ENCODE peak calls at places on chromosomes 7 and 10, in eight cellular contexts. One of them, this sample, is unnamed.
A peak's percentile ranks its signal among the peaks of the same experiment; 100 is the strongest.

GRCh38 chr10:78000206-78000605 is 29.1 kb downstream of the POLR3A start:
- DNase-seq in astrocyte: no peak
- DNase-seq in cardiac muscle cell: no peak
- DNase-seq in left lung: no peak
- DNase-seq in H9: no peak
- DNase-seq in CD4-positive, alpha-beta T cell: no peak
- DNase-seq in IMR-90: no peak
- DNase-seq in brain microvascular endothelial cell: no peak
- DNase-seq in this sample: no peak

GRCh38 chr10:55305281-55305680 is 504.2 kb upstream of the PCDH15 start:
- DNase-seq in brain microvascular endothelial cell: no peak
- DNase-seq in H9: no peak
- DNase-seq in left lung: no peak
- DNase-seq in CD4-positive, alpha-beta T cell: no peak
- DNase-seq in astrocyte: no peak
- DNase-seq in IMR-90: no peak
- DNase-seq in cardiac muscle cell: no peak
- DNase-seq in this sample: no peak

GRCh38 chr7:120792091-120792860 is 65.7 kb downstream of the TSPAN12 start:
- DNase-seq in cardiac muscle cell: peak; percentile 83
- DNase-seq in IMR-90: peak; percentile 65
- DNase-seq in left lung: peak; percentile 89
- DNase-seq in astrocyte: peak; percentile 39
- DNase-seq in brain microvascular endothelial cell: peak; percentile 57
- DNase-seq in CD4-positive, alpha-beta T cell: peak; percentile 26
- DNase-seq in H9: peak; percentile 87
- DNase-seq in this sample: peak; percentile 70

GRCh38 chr7:43636093-43636492 is 53.2 kb downstream of the STK17A start:
- DNase-seq in CD4-positive, alpha-beta T cell: no peak
- DNase-seq in left lung: no peak
- DNase-seq in IMR-90: peak; percentile 78
- DNase-seq in astrocyte: peak; percentile 91
- DNase-seq in cardiac muscle cell: peak; percentile 59
- DNase-seq in H9: no peak
- DNase-seq in brain microvascular endothelial cell: peak; percentile 49
- DNase-seq in this sample: no peak

GRCh38 chr10:538895-539294 is 150.6 kb downstream of the DIP2C start:
- DNase-seq in H9: no peak
- DNase-seq in astrocyte: peak; percentile 94
- DNase-seq in brain microvascular endothelial cell: peak; percentile 90
- DNase-seq in left lung: no peak
- DNase-seq in cardiac muscle cell: peak; percentile 55
- DNase-seq in IMR-90: peak; percentile 99
- DNase-seq in CD4-positive, alpha-beta T cell: no peak
- DNase-seq in this sample: no peak

GRCh38 chr10:122170802-122171201 is 100.3 kb upstream of the BTBD16 start:
- DNase-seq in IMR-90: no peak
- DNase-seq in left lung: peak; percentile 26
- DNase-seq in cardiac muscle cell: no peak
- DNase-seq in H9: no peak
- DNase-seq in brain microvascular endothelial cell: no peak
- DNase-seq in CD4-positive, alpha-beta T cell: no peak
- DNase-seq in astrocyte: no peak
- DNase-seq in this sample: no peak

GRCh38 chr10:33336606-33337334 is 2.3 kb upstream of the NRP1 start:
- DNase-seq in CD4-positive, alpha-beta T cell: no peak
- DNase-seq in astrocyte: no peak
- DNase-seq in IMR-90: no peak
- DNase-seq in brain microvascular endothelial cell: peak; percentile 51
- DNase-seq in H9: peak; percentile 48
- DNase-seq in cardiac muscle cell: peak; percentile 63
- DNase-seq in left lung: peak; percentile 79
- DNase-seq in this sample: peak; percentile 61

GRCh38 chr7:157460721-157461120 is 123.9 kb downstream of the DNAJB6 start:
- DNase-seq in astrocyte: no peak
- DNase-seq in IMR-90: no peak
- DNase-seq in CD4-positive, alpha-beta T cell: no peak
- DNase-seq in H9: no peak
- DNase-seq in cardiac muscle cell: no peak
- DNase-seq in left lung: peak; percentile 34
- DNase-seq in brain microvascular endothelial cell: no peak
- DNase-seq in this sample: no peak

GRCh38 chr7:151428393-151429231 is 11.3 kb downstream of the CRYGN start:
- DNase-seq in left lung: no peak
- DNase-seq in astrocyte: peak; percentile 96
- DNase-seq in cardiac muscle cell: peak; percentile 98
- DNase-seq in IMR-90: peak; percentile 75
- DNase-seq in brain microvascular endothelial cell: peak; percentile 44
- DNase-seq in H9: no peak
- DNase-seq in CD4-positive, alpha-beta T cell: no peak
- DNase-seq in this sample: peak; percentile 85

GRCh38 chr7:105413887-105414437 is 25.2 kb upstream of the SRPK2 start:
- DNase-seq in brain microvascular endothelial cell: no peak
- DNase-seq in left lung: no peak
- DNase-seq in astrocyte: no peak
- DNase-seq in IMR-90: peak; percentile 4
- DNase-seq in H9: no peak
- DNase-seq in CD4-positive, alpha-beta T cell: no peak
- DNase-seq in cardiac muscle cell: no peak
- DNase-seq in this sample: no peak

GRCh38 chr7:132393789-132394261 is 182.4 kb downstream of the PLXNA4 start:
- DNase-seq in cardiac muscle cell: peak; percentile 90
- DNase-seq in IMR-90: no peak
- DNase-seq in brain microvascular endothelial cell: no peak
- DNase-seq in CD4-positive, alpha-beta T cell: no peak
- DNase-seq in H9: no peak
- DNase-seq in left lung: no peak
- DNase-seq in astrocyte: peak; percentile 47
- DNase-seq in this sample: no peak

GRCh38 chr7:139775829-139776266 is 1.9 kb downstream of the HIPK2 start:
- DNase-seq in IMR-90: peak; percentile 85
- DNase-seq in H9: no peak
- DNase-seq in cardiac muscle cell: peak; percentile 89
- DNase-seq in left lung: no peak
- DNase-seq in brain microvascular endothelial cell: peak; percentile 83
- DNase-seq in CD4-positive, alpha-beta T cell: peak; percentile 37
- DNase-seq in astrocyte: peak; percentile 60
- DNase-seq in this sample: peak; percentile 81

GRCh38 chr7:28748934-28749584 is 209.1 kb downstream of the TRIL start:
- DNase-seq in CD4-positive, alpha-beta T cell: no peak
- DNase-seq in astrocyte: peak; percentile 60
- DNase-seq in H9: no peak
- DNase-seq in cardiac muscle cell: no peak
- DNase-seq in IMR-90: peak; percentile 71
- DNase-seq in brain microvascular endothelial cell: peak; percentile 53
- DNase-seq in left lung: no peak
- DNase-seq in this sample: peak; percentile 39

GRCh38 chr10:110649652-110650264 is 5.6 kb downstream of the RBM20 start:
- DNase-seq in brain microvascular endothelial cell: no peak
- DNase-seq in CD4-positive, alpha-beta T cell: no peak
- DNase-seq in cardiac muscle cell: no peak
- DNase-seq in H9: no peak
- DNase-seq in left lung: no peak
- DNase-seq in IMR-90: no peak
- DNase-seq in astrocyte: no peak
- DNase-seq in this sample: peak; percentile 89

GRCh38 chr7:33107136-33108066 is 1.8 kb downstream of the RP9 start:
- DNase-seq in H9: peak; percentile 77
- DNase-seq in astrocyte: peak; percentile 22
- DNase-seq in CD4-positive, alpha-beta T cell: peak; percentile 5
- DNase-seq in IMR-90: peak; percentile 67
- DNase-seq in cardiac muscle cell: peak; percentile 69
- DNase-seq in brain microvascular endothelial cell: peak; percentile 43
- DNase-seq in left lung: no peak
- DNase-seq in this sample: peak; percentile 40

GRCh38 chr7:104240400-104240799 is 32.6 kb upstream of the ORC5 start:
- DNase-seq in CD4-positive, alpha-beta T cell: no peak
- DNase-seq in cardiac muscle cell: peak; percentile 39
- DNase-seq in IMR-90: no peak
- DNase-seq in H9: no peak
- DNase-seq in left lung: no peak
- DNase-seq in brain microvascular endothelial cell: no peak
- DNase-seq in astrocyte: no peak
- DNase-seq in this sample: no peak

GRCh38 chr7:63789378-63790176 is 209.1 kb upstream of the ZNF722 start:
- DNase-seq in astrocyte: no peak
- DNase-seq in CD4-positive, alpha-beta T cell: no peak
- DNase-seq in brain microvascular endothelial cell: no peak
- DNase-seq in H9: no peak
- DNase-seq in IMR-90: no peak
- DNase-seq in left lung: no peak
- DNase-seq in cardiac muscle cell: no peak
- DNase-seq in this sample: no peak

GRCh38 chr10:59773088-59773487 is 19.8 kb upstream of the MRLN start:
- DNase-seq in cardiac muscle cell: no peak
- DNase-seq in left lung: no peak
- DNase-seq in astrocyte: no peak
- DNase-seq in IMR-90: no peak
- DNase-seq in CD4-positive, alpha-beta T cell: no peak
- DNase-seq in H9: no peak
- DNase-seq in brain microvascular endothelial cell: no peak
- DNase-seq in this sample: no peak
- H3K27ac ChIP-seq in cardiac muscle cell: no peak overlapping the region
- H3K27ac ChIP-seq in left lung: no peak overlapping the region
- H3K27ac ChIP-seq in astrocyte: no peak overlapping the region
- H3K27ac ChIP-seq in IMR-90: no peak overlapping the region
- H3K27ac ChIP-seq in CD4-positive, alpha-beta T cell: no peak overlapping the region
- H3K27ac ChIP-seq in H9: no peak overlapping the region
- H3K27ac ChIP-seq in brain microvascular endothelial cell: no peak overlapping the region
- H3K27ac ChIP-seq in this sample: no peak overlapping the region

DNA sequence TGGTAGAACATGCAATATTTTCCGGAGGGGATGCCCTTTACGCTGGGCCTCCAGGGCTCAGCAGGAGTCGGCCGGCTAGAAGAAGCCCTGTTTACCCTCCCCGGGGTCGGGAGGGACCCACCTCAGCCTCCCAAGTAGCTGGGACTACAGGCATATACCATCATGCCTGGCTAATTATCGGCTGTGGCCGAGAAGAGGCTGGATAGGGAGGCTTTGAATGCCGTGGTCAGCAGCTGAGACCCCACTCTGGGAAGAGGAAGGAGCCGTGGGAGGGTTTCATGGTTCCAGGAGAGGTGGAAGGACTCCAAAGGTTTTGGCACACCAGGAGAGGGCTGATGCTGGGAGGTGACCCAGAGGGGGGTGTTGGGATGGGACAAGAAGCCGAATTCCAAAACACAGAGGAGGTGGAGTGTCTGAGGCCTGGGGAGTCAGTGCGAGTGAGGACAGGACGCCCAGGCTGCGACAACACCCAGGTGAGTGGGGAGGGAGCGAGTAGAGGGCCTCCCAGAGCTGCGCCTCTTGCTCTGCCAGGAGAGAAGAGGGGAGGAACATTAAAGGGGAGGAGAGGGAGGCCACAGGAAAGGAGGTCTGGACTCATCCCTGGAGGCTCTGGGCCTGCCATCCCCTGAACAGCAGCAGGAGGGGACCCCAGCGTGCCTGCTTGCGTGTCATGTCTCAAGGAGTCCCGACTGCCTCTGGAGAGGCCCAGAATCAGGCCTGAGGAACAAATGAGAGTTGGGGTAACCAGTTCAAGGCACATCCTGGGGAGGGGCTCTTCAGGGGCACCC is 19.6 kb downstream of the GRID2IP start:
- DNase-seq in H9: no peak
- DNase-seq in brain microvascular endothelial cell: no peak
- DNase-seq in IMR-90: no peak
- DNase-seq in astrocyte: no peak
- DNase-seq in CD4-positive, alpha-beta T cell: no peak
- DNase-seq in left lung: no peak
- DNase-seq in cardiac muscle cell: no peak
- DNase-seq in this sample: no peak
- H3K27ac ChIP-seq in H9: no peak overlapping the region
- H3K27ac ChIP-seq in brain microvascular endothelial cell: no peak overlapping the region
- H3K27ac ChIP-seq in IMR-90: no peak overlapping the region
- H3K27ac ChIP-seq in astrocyte: no peak overlapping the region
- H3K27ac ChIP-seq in CD4-positive, alpha-beta T cell: no peak overlapping the region
- H3K27ac ChIP-seq in left lung: no peak overlapping the region
- H3K27ac ChIP-seq in cardiac muscle cell: no peak overlapping the region
- H3K27ac ChIP-seq in this sample: no peak overlapping the region

GRCh38 chr10:17712053-17712452 is 39.9 kb upstream of the TMEM236 start:
- DNase-seq in brain microvascular endothelial cell: no peak
- DNase-seq in IMR-90: no peak
- DNase-seq in astrocyte: no peak
- DNase-seq in cardiac muscle cell: no peak
- DNase-seq in H9: no peak
- DNase-seq in CD4-positive, alpha-beta T cell: no peak
- DNase-seq in left lung: no peak
- DNase-seq in this sample: no peak

GRCh38 chr10:17716161-17716560 is 35.8 kb upstream of the TMEM236 start:
- DNase-seq in H9: no peak
- DNase-seq in brain microvascular endothelial cell: no peak
- DNase-seq in left lung: no peak
- DNase-seq in IMR-90: no peak
- DNase-seq in astrocyte: no peak
- DNase-seq in CD4-positive, alpha-beta T cell: no peak
- DNase-seq in cardiac muscle cell: no peak
- DNase-seq in this sample: no peak

GRCh38 chr10:17713758-17714157 is 38.2 kb upstream of the TMEM236 start:
- DNase-seq in astrocyte: no peak
- DNase-seq in cardiac muscle cell: no peak
- DNase-seq in left lung: peak; percentile 57
- DNase-seq in H9: no peak
- DNase-seq in CD4-positive, alpha-beta T cell: no peak
- DNase-seq in brain microvascular endothelial cell: no peak
- DNase-seq in IMR-90: no peak
- DNase-seq in this sample: no peak

GRCh38 chr10:17710181-17710580 is 41.8 kb upstream of the TMEM236 start:
- DNase-seq in astrocyte: no peak
- DNase-seq in left lung: no peak
- DNase-seq in brain microvascular endothelial cell: no peak
- DNase-seq in IMR-90: no peak
- DNase-seq in CD4-positive, alpha-beta T cell: no peak
- DNase-seq in H9: no peak
- DNase-seq in cardiac muscle cell: no peak
- DNase-seq in this sample: no peak

GRCh38 chr10:17713133-17713532 is 38.9 kb upstream of the TMEM236 start:
- DNase-seq in left lung: no peak
- DNase-seq in H9: no peak
- DNase-seq in brain microvascular endothelial cell: no peak
- DNase-seq in CD4-positive, alpha-beta T cell: no peak
- DNase-seq in cardiac muscle cell: no peak
- DNase-seq in astrocyte: no peak
- DNase-seq in IMR-90: no peak
- DNase-seq in this sample: no peak
- H3K27ac ChIP-seq in left lung: no peak overlapping the region
- H3K27ac ChIP-seq in H9: no peak overlapping the region
- H3K27ac ChIP-seq in brain microvascular endothelial cell: no peak overlapping the region
- H3K27ac ChIP-seq in CD4-positive, alpha-beta T cell: no peak overlapping the region
- H3K27ac ChIP-seq in cardiac muscle cell: no peak overlapping the region
- H3K27ac ChIP-seq in astrocyte: no peak overlapping the region
- H3K27ac ChIP-seq in IMR-90: no peak overlapping the region
- H3K27ac ChIP-seq in this sample: no peak overlapping the region

DNA sequence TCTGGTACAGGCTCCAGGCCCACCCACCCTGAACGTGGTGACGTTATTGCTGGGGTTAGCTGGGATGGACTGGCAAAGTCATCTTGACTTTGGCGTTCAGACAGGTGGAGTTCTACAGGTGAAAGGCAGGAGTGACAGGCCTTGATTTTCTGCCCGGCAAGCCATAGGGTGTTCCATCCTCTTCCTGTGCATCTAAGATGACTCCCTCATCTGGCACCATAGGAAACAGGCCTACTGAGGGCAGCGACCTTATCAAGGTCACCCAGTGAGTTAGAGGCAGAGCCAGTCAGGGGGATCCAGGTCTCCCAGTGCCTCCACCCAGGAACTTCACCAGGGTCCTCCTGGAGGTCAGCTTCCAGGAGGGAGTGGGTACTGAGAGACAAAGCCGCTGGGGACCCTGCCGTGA is 41.6 kb downstream of the HK1 start:
- DNase-seq in astrocyte: no peak
- DNase-seq in CD4-positive, alpha-beta T cell: no peak
- DNase-seq in brain microvascular endothelial cell: no peak
- DNase-seq in IMR-90: no peak
- DNase-seq in cardiac muscle cell: no peak
- DNase-seq in left lung: no peak
- DNase-seq in H9: no peak
- DNase-seq in this sample: no peak
- H3K27ac ChIP-seq in astrocyte: peak overlapping the region; percentile 83
- H3K27ac ChIP-seq in CD4-positive, alpha-beta T cell: peak overlapping the region; percentile 93
- H3K27ac ChIP-seq in brain microvascular endothelial cell: peak overlapping the region; percentile 61
- H3K27ac ChIP-seq in IMR-90: peak overlapping the region; percentile 29
- H3K27ac ChIP-seq in cardiac muscle cell: peak overlapping the region; percentile 41
- H3K27ac ChIP-seq in left lung: peak overlapping the region; percentile 91
- H3K27ac ChIP-seq in H9: no peak overlapping the region
- H3K27ac ChIP-seq in this sample: no peak overlapping the region

This sample was measured in SJSA1.